ENCODE peak calls at places on chromosomes 5 and 9, in five cellular contexts. V, U, O, K and M are unnamed samples.

GRCh38 chr5:137600721-137601360 is 101.7 kb upstream of the SPOCK1 start:
- DNase-seq in V (no peak), U (no peak), O (no peak), K (no peak), M (no peak)

GRCh38 chr5:93280518-93280917 is 300.5 kb downstream of the NR2F1-AS1 start:
- DNase-seq in V (no peak), U (peak), O (no peak), K (no peak), M (no peak)

GRCh38 chr5:130571076-130571475 is 594.0 kb downstream of the HINT1 start:
- DNase-seq in V (no peak), U (no peak), O (no peak), K (no peak), M (no peak)

GRCh38 chr9:137666505-137666809 is 47.7 kb downstream of the EHMT1 start:
- DNase-seq in V (no peak), U (no peak), O (no peak), K (no peak), M (no peak)

GRCh38 chr5:172370648-172371248 is 83.6 kb downstream of the SH3PXD2B start:
- DNase-seq in V (no peak), U (peak), O (no peak), K (peak), M (peak)

GRCh38 chr9:93260290-93261066 is 76.5 kb downstream of the WNK2 start:
- DNase-seq in V (no peak), U (no peak), O (no peak), K (peak), M (no peak)

GRCh38 chr9:98933185-98933584 is 10.5 kb upstream of the COL15A1 start:
- DNase-seq in V (no peak), U (no peak), O (no peak), K (no peak), M (no peak)

GRCh38 chr5:83718195-83718825 is 2.3 kb downstream of the HAPLN1 start:
- DNase-seq in V (peak), U (peak), O (no peak), K (no peak), M (peak)

GRCh38 chr9:38371495-38371894 is 21.0 kb upstream of the ALDH1B1 start:
- DNase-seq in V (no peak), U (peak), O (peak), K (no peak), M (no peak)

GRCh38 chr5:56684159-56684558 is 131.2 kb upstream of the MAP3K1 start:
- DNase-seq in V (no peak), U (no peak), O (no peak), K (no peak), M (no peak)

GRCh38 chr5:159735749-159736660 is 180.3 kb upstream of the ADRA1B start:
- DNase-seq in V (no peak), U (no peak), O (no peak), K (no peak), M (no peak)

GRCh38 chr5:158819840-158820620 is 279.7 kb downstream of the EBF1 start:
- DNase-seq in V (no peak), U (no peak), O (peak), K (no peak), M (no peak)

GRCh38 chr5:141641634-141642278 is 5.0 kb downstream of the RELL2 start:
- DNase-seq in V (no peak), U (no peak), O (no peak), K (no peak), M (no peak)

GRCh38 chr9:79008916-79009315 is 562.8 kb upstream of the TLE4 start:
- DNase-seq in V (no peak), U (no peak), O (no peak), K (no peak), M (no peak)

GRCh38 chr5:133902521-133903118 is 65.8 kb downstream of the C5orf15 start:
- DNase-seq in V (no peak), U (no peak), O (no peak), K (no peak), M (no peak)

GRCh38 chr5:58411372-58411771 is 48.5 kb downstream of the PLK2 start:
- DNase-seq in V (no peak), U (no peak), O (no peak), K (no peak), M (no peak)

GRCh38 chr9:20725675-20726074 is 41.6 kb downstream of the FOCAD start:
- DNase-seq in V (no peak), U (no peak), O (no peak), K (no peak), M (no peak)

GRCh38 chr5:151784141-151784540 is 12.4 kb downstream of the G3BP1 start:
- DNase-seq in V (no peak), U (no peak), O (no peak), K (no peak), M (no peak)
- TF ChIP-seq SUZ12 in V (no peak), U (no peak), O (no peak), K (no peak), M (no peak)

DNA sequence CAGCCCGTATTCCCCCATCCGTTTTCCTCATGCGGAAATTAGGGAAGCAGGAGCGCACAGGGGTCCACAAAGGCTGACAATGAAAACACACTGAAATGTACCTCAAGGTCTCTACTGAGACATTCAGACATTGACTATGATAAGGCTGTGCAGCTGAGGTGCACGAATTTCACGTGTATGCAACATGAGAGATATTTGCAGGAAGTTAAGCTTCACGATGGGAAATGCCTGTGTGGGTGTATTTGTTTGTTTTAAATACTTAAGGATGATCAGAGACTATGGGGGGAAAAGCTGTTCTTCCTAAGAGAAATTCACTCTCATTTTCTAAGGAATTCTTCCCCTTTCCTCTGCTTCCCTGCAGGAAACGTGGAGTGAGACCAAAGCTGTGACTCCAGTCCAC is 2.6 kb upstream of the SPATA31E1 start:
- DNase-seq in V (peak), U (no peak), O (no peak), K (no peak), M (no peak)
- TF ChIP-seq SUZ12 in V (no peak), U (no peak), O (no peak), K (no peak), M (no peak)

GRCh38 chr5:35182541-35183242 is 47.6 kb downstream of the PRLR start:
- DNase-seq in V (no peak), U (no peak), O (no peak), K (no peak), M (no peak)

GRCh38 chr5:35180046-35180445 is 50.2 kb downstream of the PRLR start:
- DNase-seq in V (no peak), U (no peak), O (no peak), K (no peak), M (no peak)

GRCh38 chr5:35186749-35187148 is 43.5 kb downstream of the PRLR start:
- DNase-seq in V (no peak), U (no peak), O (no peak), K (no peak), M (no peak)

GRCh38 chr5:35185518-35185917 is 44.8 kb downstream of the PRLR start:
- DNase-seq in V (no peak), U (peak), O (no peak), K (no peak), M (no peak)

DNA sequence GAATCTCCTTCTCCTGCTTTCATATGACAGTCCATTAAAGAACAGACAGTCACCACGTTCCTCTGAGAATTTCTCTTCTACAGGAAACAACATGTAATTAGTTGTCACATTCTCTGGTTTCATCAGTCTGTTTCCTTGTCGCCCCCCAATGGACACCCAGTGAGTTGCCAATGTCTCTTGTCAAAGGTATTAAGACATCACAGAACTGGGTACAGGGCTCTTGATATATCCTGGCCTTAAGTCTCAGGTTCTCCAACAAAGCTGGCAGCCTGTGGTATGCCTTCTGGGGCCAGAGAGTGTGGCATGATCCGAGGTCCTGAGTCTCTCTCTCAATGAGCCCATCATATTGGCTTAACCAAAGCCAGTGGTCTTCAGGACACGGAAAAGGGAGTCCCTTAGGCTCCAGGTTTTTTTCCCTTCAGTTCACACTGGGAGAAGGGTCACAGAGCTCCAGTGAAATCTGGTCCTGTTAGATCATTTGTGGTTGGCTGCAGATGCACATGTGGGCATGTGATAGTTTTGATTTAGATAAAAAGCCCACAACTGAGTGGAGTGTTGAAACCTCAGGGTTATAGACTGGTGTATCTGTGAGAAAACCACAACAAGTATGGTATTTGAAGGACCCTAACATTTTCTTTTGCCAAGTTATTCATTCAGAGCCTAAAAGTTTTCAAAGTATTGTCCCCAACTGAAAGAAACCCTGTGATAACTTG is 46.9 kb downstream of the PRLR start:
- DNase-seq in V (peak), U (peak), O (peak), K (peak), M (peak)
- TF ChIP-seq SUZ12 in V (no peak), U (no peak), O (no peak), K (no peak), M (no peak)

GRCh38 chr9:132185164-132186009 is 23.5 kb downstream of the NTNG2 start:
- DNase-seq in V (no peak), U (no peak), O (no peak), K (no peak), M (no peak)

GRCh38 chr9:132183715-132184114 is 21.9 kb downstream of the NTNG2 start:
- DNase-seq in V (no peak), U (no peak), O (no peak), K (no peak), M (no peak)

GRCh38 chr9:132183134-132183533 is 21.3 kb downstream of the NTNG2 start:
- DNase-seq in V (no peak), U (no peak), O (no peak), K (no peak), M (no peak)

GRCh38 chr9:132182609-132183073 is 20.8 kb downstream of the NTNG2 start:
- DNase-seq in V (peak), U (no peak), O (no peak), K (no peak), M (no peak)

DNA sequence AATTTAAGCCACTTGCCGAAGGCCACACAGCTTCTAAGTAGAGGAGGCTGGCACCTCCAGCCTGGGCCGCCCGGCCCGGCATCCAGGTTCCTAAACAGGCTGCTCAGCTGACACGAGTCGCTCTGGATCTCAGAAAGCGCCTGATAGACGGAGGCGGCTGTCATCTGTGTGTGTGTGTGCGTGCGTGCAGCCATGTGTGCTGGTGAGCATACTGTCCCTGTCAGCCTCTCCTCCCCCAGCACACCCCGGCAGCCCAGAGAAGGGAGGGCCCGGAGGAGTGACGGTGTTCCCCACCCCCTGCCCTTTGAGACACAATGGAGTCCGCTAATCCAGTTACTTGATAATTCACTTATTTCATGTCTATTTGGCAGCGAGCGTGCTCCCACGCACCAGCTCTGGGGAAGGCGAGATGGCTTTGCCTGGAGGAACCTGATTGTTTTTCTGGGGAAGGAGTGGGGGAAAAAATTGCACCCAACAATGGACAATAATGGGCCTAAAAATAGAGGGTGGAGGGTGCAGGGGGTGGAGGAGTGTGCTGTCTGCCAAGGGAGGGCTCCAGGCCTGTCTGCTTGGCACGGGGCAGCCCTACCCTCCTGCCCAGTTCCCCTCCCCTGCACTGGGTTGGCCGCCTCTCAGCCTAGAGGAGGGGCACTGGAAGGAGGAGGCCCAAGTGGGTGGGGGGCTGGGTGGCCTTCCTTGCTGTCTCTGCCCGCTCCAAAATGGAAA is 20.1 kb downstream of the NTNG2 start:
- DNase-seq in V (no peak), U (no peak), O (no peak), K (no peak), M (no peak)
- TF ChIP-seq SUZ12 in V (no peak), U (no peak), O (no peak), K (no peak), M (no peak)

DNA sequence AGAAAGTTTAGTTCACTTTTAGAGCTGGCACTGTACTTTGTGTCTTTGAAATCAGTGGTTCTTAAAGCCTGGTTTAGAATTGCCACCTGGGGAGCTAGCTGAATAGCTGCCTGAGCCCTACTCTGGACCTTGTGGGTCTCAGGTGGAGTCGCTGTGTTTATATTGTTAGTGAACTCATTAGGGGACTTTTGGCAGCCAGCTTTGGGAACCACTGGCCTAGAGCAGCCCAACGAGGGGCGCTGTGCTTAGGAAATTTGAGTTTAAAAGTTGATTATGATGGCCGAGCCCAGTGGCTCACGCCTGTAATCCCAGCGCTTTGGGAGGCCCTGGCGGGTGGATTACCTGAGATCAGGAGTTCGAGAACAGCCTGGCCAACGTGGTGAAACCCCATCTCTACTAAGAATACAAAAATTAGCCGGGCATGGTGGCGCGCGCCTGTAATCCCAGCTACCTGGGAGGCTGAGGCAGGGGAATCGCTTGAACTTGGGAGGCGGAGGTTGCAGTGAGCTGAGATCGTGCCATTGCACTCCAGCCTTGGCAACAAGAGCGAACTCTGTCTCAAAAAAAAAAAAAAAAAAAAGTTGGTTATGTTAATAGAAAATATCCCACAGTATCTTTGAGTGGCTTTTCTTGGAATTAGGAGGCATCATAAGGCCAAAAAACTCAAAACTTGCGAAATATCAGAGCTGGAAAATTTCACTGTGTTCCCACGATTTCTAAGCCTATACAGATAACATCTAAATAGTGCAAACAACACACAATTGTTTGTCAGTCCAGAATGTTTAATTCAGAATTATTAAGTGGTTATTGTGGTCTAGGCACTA is 781 bp downstream of the MCCC2 start:
- DNase-seq in V (peak), U (peak), O (no peak), K (peak), M (no peak)
- TF ChIP-seq SUZ12 in V (no peak), U (no peak), O (no peak), K (no peak), M (no peak)